ENCODE peak calls at places on chromosome 1, in seven cellular contexts. Z is GM06990; R is activated CD8-positive, alpha-beta T cell treated with anti-CD3 and anti-CD28 coated beads for 36 hours; G is cardiac muscle cell; Y is cardiac fibroblast; N is choroid plexus epithelial cell; I is BE2C. E is an unnamed sample.
A peak's percentile ranks its signal among the peaks of the same experiment; 100 is the strongest.

GRCh38 chr1:181075727-181076350 is 12.7 kb upstream of the IER5 start:
- DNase-seq in Z (no peak), G (no peak), N (no peak), I (no peak), R (no peak), Y (no peak), E (no peak)

GRCh38 chr1:66311092-66311491 is 222.9 kb upstream of the SGIP1 start:
- DNase-seq in R (no peak), I (no peak), Y (peak; percentile 51), G (no peak), N (peak; percentile 60), Z (no peak), E (no peak)

GRCh38 chr1:40532844-40533424 is 1.5 kb downstream of the ZNF684 start:
- DNase-seq in G (peak; percentile 61), R (peak; percentile 48), I (peak; percentile 16), N (peak; percentile 75), Y (peak; percentile 70), Z (peak; percentile 21), E (peak; percentile 53)

GRCh38 chr1:50272923-50273322 is 150.3 kb downstream of the DMRTA2 start:
- DNase-seq in Y (no peak), I (peak; percentile 82), G (no peak), R (no peak), Z (no peak), N (no peak), E (no peak)

GRCh38 chr1:216910081-216910840 is 187.0 kb upstream of the ESRRG start:
- DNase-seq in I (no peak), R (no peak), Y (peak; percentile 33), G (no peak), N (peak; percentile 83), Z (no peak), E (no peak)

GRCh38 chr1:110763149-110763548 is 88.4 kb upstream of the KCNA3 start:
- DNase-seq in N (no peak), I (no peak), Z (no peak), Y (no peak), R (no peak), G (no peak), E (no peak)

GRCh38 chr1:178510155-178510554 is 2.8 kb upstream of the TEX35 start:
- DNase-seq in N (peak; percentile 35), Z (no peak), R (no peak), Y (no peak), G (no peak), I (no peak), E (no peak)

GRCh38 chr1:115356356-115356755 is 18.3 kb upstream of the NGF start:
- DNase-seq in I (no peak), N (no peak), Y (no peak), G (no peak), R (no peak), Z (no peak), E (no peak)

GRCh38 chr1:199685369-199685768 is 342.1 kb upstream of the NR5A2 start:
- DNase-seq in N (peak; percentile 35), G (no peak), Y (peak; percentile 53), R (no peak), Z (no peak), I (no peak), E (peak; percentile 51)

GRCh38 chr1:28313710-28314510 is 14.9 kb upstream of the MED18 start:
- DNase-seq in G (no peak), Z (no peak), R (no peak), Y (peak; percentile 84), N (peak; percentile 88), I (no peak), E (peak; percentile 71)

GRCh38 chr1:111912116-111912515 is 77.4 kb downstream of the KCND3 start:
- DNase-seq in R (no peak), Y (no peak), Z (no peak), G (no peak), I (no peak), N (no peak), E (no peak)

GRCh38 chr1:5938068-5938740 is 54.0 kb downstream of the NPHP4 start:
- DNase-seq in G (no peak), Y (peak; percentile 34), R (no peak), Z (no peak), N (peak; percentile 84), I (no peak), E (peak; percentile 79)

GRCh38 chr1:245168090-245168489 is 13.3 kb downstream of the KIF26B start:
- DNase-seq in R (no peak), Z (no peak), Y (no peak), G (no peak), N (no peak), I (no peak), E (no peak)

GRCh38 chr1:24702511-24703293 is 42.5 kb upstream of the CLIC4 start:
- DNase-seq in G (no peak), Y (peak; percentile 54), I (no peak), R (no peak), Z (no peak), N (peak; percentile 41), E (no peak)

GRCh38 chr1:89310505-89310904 is 37.8 kb upstream of the GBP5 start:
- DNase-seq in Y (peak; percentile 55), I (no peak), Z (peak; percentile 8), G (no peak), N (peak; percentile 67), R (no peak), E (no peak)

DNA sequence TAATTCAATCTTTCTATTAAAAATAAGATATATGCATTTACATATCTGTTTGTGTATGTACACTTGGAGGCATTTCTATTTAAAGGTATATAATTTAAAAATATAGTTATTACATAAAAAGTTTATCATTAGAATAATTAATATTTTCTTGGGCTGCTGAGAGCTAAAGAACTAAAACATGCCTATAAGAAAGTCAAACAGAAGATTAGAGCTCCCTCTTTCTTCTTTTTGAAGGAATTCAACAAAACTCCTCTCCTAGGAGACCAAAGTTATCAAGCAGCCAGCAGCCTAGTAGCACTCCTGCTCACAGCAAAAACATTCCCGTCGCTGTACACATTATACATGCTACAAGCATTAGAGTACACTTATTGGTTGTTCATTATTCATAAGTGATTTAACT is 216.5 kb downstream of the VAV3 start:
- DNase-seq in R (no peak), N (peak; percentile 52), I (no peak), Y (peak; percentile 4), G (peak; percentile 34), Z (no peak), E (peak; percentile 4)
- TF ChIP-seq CTCF in R (no peak), N (peak; percentile 49), I (peak; percentile 50), Y (no peak), G (peak; percentile 24), Z (peak; percentile 23), E (peak; percentile 47)

GRCh38 chr1:26161408-26162219 is 2.7 kb downstream of the FAM110D start:
- DNase-seq in Y (peak; percentile 50), R (peak; percentile 56), G (peak; percentile 84), Z (no peak), I (peak; percentile 61), N (peak; percentile 55), E (no peak)
- TF ChIP-seq CTCF in Y (no peak), R (no peak), G (peak; percentile 4), Z (no peak), I (no peak), N (no peak), E (peak; percentile 44)

GRCh38 chr1:37765937-37766664 is 1.2 kb upstream of the EPHA10 start:
- DNase-seq in R (peak; percentile 65), G (no peak), N (peak; percentile 24), Z (no peak), I (peak; percentile 45), Y (no peak), E (no peak)
- TF ChIP-seq CTCF in R (no peak), G (no peak), N (peak; percentile 10), Z (peak; percentile 54), I (peak; percentile 29), Y (no peak), E (no peak)

DNA sequence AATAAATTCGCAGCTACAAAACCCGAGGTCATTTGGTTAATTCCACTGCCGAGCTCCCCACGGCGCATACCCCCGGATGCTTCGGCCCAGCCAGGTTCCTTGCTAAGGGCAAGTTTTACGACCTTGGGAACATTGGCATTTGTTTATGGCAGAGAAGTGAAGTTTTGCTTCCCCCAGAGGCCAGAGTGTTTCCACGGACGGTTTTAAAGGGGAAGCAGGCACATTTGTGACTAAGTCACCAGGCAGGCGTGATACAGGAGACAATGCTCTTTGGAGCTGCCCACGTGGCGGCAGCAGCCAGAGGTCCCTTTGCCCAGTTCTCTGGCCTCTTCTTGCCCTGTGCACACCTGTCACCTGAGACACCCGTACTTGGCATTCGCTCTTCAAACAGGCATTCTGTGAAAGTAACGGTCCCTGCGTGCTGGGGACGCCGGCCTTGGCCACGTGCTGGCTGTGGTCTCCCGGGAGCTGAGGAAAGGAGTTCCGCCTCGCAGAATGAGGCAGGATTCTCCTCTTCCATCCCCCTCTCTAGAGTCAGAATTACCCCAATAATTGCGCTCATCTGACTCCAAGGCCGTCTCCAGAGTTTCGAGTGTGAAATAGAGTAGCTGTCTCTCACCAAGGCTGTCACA is 138.3 kb downstream of the PRDM16 start:
- DNase-seq in Z (no peak), Y (no peak), R (no peak), G (no peak), N (no peak), I (no peak), E (no peak)
- TF ChIP-seq CTCF in Z (no peak), Y (no peak), R (no peak), G (no peak), N (no peak), I (no peak), E (no peak)

GRCh38 chr1:156119503-156120209 is 5.1 kb downstream of the LMNA start:
- DNase-seq in G (no peak), N (peak; percentile 72), I (peak; percentile 69), Z (peak; percentile 44), Y (peak; percentile 74), R (no peak), E (no peak)
- TF ChIP-seq CTCF in G (peak; percentile 2), N (peak; percentile 13), I (no peak), Z (no peak), Y (no peak), R (no peak), E (peak; percentile 23)

E was measured in HFFc6.